ENCODE peak calls at places on chromosomes 6 and 20, in five cellular contexts. T, H, E, A and S are unnamed samples.

GRCh38 chr20:1383621-1384404 is 9.0 kb downstream of the FKBP1A start:
- DNase-seq in T (no peak), H (no peak), A (no peak), E (no peak), S (no peak)

GRCh38 chr20:1818247-1818840 is 76.9 kb upstream of the SIRPA start:
- DNase-seq in T (no peak), A (no peak), H (no peak), E (no peak), S (no peak)

GRCh38 chr6:159094444-159095252 is 49.9 kb upstream of the TAGAP start:
- DNase-seq in H (no peak), T (no peak), E (no peak), A (no peak), S (no peak)

GRCh38 chr6:134315189-134315588 is 2.7 kb downstream of the SGK1 start:
- DNase-seq in H (no peak), A (no peak), T (no peak), E (no peak), S (no peak)

GRCh38 chr20:23200914-23201313 is 114.8 kb upstream of the CD93 start:
- DNase-seq in T (peak), A (peak), E (peak), H (no peak), S (peak)

GRCh38 chr20:3162080-3162611 is 2.5 kb upstream of the FASTKD5 start:
- DNase-seq in H (no peak), T (no peak), E (no peak), A (no peak), S (no peak)

GRCh38 chr6:18047406-18047805 is 60.0 kb upstream of the KIF13A start:
- DNase-seq in A (no peak), E (peak), H (no peak), T (no peak), S (no peak)

GRCh38 chr20:17873410-17874270 is 95.0 kb downstream of the SNX5 start:
- DNase-seq in H (no peak), A (no peak), E (peak), T (peak), S (no peak)

GRCh38 chr6:154123131-154123530 is 84.1 kb downstream of the OPRM1 start:
- DNase-seq in A (no peak), H (no peak), T (no peak), E (no peak), S (no peak)

GRCh38 chr20:49851234-49851755 is 38.7 kb downstream of the SLC9A8 start:
- DNase-seq in H (no peak), A (no peak), T (no peak), E (no peak), S (peak)

GRCh38 chr6:143993965-143994646 is 14.0 kb downstream of the PLAGL1 start:
- DNase-seq in A (no peak), E (no peak), T (no peak), H (no peak), S (no peak)

GRCh38 chr6:33813246-33813904 is 9.6 kb upstream of the MLN start:
- DNase-seq in T (no peak), H (no peak), E (no peak), A (no peak), S (no peak)

GRCh38 chr6:33809619-33810018 is 5.8 kb upstream of the MLN start:
- DNase-seq in H (no peak), A (no peak), E (no peak), T (no peak), S (no peak)

GRCh38 chr6:33814663-33814985 is 10.8 kb upstream of the MLN start:
- DNase-seq in E (no peak), H (no peak), A (no peak), T (no peak), S (no peak)

GRCh38 chr6:33813960-33814662 is 10.3 kb upstream of the MLN start:
- DNase-seq in E (no peak), H (no peak), A (no peak), T (no peak), S (no peak)

GRCh38 chr6:33812669-33813068 is 8.9 kb upstream of the MLN start:
- DNase-seq in A (peak), H (peak), E (peak), T (peak), S (peak)
- H2BK5ac ChIP-seq in A (no peak), H (no peak), E (no peak), T (no peak), S (no peak)

DNA sequence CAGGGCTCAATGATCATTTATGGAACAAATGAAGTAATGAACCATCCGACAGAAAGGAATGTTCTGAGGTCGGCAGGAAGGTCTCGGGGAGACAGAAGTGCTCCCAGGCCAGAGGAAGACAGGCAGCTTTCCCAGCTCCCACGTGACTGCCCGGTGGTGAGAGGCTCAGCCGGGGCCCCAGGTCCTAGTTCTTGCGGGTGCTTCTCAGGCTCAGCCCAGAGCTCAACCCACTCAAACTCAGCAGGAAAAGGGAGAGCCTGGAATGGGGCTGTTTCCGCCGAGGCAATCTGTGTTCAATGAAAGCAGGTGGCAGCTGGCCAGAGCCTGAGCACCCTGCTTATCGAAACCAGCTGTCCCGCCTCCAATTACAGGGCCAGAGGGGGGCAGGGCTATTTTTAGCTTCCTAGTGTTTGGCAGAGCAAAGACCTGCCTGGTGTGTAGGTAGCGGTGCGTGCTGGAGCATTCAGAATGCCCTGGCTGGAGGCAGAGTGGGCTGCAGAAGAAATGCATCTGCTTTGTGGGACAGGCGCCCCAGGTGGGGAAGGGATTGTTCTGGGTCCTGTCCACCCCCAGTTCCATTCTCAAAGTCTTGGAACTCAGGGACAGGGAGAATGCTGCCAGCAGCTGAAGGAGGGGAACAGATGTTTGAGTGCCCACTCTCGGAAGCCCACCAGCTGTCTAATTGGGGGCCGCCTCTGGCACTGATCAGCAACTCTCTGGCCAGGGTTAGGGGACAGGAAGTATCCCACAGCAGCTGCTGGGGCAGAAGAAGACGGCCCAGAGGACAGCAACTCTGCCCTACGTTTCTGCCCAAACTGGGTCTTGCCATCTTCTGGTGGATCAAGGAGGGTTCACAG is 145.0 kb downstream of the PREX1 start:
- DNase-seq in H (peak), T (peak), E (peak), A (peak), S (no peak)
- H2BK5ac ChIP-seq in H (no peak), T (no peak), E (no peak), A (no peak), S (no peak)

DNA sequence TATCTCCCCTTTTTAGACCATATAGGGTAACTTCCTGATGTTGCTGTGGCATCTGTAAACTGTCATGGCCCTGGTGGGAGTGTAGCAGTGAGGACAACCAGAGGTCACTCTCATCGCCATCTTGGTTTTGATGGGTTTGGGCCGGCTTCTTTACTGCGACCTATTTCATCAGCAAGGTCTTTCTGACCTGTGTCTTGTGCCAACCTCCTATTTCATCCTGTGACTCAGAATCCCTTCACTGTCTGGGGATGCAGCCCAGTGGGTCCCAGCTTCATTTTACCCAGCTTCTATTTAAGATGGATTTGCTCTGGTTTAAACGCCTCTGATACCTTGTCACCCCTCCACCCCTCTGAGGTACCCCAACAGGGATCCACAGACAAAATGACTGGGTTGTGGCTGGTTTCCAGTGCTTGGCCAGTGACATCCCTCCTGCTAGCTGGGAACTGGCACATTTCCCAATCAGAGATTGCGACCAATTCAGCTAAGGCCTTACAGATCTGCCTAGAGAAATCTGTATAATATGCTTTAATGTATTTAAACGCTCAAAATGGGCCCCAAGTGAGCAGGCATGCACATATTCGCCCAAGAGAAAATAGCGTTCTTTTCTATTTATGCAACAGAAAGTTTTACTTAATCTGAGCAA is 315.6 kb upstream of the QKI start:
- DNase-seq in A (no peak), T (no peak), H (no peak), E (no peak), S (no peak)
- H2BK5ac ChIP-seq in A (no peak), T (no peak), H (no peak), E (no peak), S (no peak)

DNA sequence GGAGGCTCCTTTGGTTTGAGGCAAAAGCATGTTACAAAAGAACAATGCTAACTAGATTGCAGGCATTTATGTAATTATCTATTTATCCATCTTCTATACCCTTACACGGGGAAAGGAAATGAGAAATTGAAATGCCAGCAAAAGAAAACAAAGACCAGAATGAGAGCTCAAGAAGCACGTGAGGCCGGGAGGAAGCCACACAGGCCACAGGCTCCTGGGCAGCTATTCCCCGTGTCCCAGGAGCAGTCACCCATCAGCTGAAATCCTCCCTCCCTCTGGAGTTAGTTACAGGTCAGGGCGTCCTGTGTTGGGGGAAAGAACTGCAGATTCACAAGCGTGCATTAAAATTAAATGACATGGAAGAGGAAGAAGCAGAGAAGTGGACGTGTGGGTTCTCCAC is 64.7 kb upstream of the RPS6KA2 start:
- DNase-seq in A (no peak), E (no peak), T (no peak), H (no peak), S (peak)
- H2BK5ac ChIP-seq in A (no peak), E (no peak), T (no peak), H (no peak), S (no peak)

GRCh38 chr6:2911171-2911570 is 8.1 kb upstream of the SERPINB9 start:
- DNase-seq in H (no peak), E (no peak), A (no peak), T (no peak), S (no peak)
- H2BK5ac ChIP-seq in H (no peak), E (no peak), A (peak), T (no peak), S (no peak)

GRCh38 chr6:109891924-109892323 is 86.2 kb upstream of the GPR6 start:
- DNase-seq in H (no peak), A (no peak), E (no peak), T (no peak), S (no peak)
- H2BK5ac ChIP-seq in H (no peak), A (no peak), E (no peak), T (no peak), S (peak)

DNA sequence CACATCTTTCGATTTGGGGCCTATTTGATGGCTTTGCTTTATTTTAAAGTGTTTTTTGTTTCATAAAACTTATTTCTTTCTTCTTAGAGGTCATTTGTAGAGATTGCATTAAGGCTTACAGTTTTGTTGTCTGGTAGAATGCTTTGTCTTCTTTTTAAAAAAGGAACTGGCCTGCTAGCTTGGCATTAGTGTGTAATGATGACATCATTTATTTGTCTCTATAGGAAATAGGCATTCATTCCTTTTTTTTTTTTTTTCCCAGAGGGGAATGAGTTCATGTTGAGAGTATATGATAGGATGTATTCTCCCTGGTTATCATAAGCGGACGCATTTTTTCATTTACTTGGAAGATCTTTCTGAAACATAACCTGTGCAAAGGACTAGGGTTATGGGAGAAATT is 45.6 kb downstream of the CYP24A1 start:
- DNase-seq in E (peak), A (no peak), T (no peak), H (no peak), S (no peak)
- H2BK5ac ChIP-seq in E (no peak), A (no peak), T (no peak), H (no peak), S (peak)

DNA sequence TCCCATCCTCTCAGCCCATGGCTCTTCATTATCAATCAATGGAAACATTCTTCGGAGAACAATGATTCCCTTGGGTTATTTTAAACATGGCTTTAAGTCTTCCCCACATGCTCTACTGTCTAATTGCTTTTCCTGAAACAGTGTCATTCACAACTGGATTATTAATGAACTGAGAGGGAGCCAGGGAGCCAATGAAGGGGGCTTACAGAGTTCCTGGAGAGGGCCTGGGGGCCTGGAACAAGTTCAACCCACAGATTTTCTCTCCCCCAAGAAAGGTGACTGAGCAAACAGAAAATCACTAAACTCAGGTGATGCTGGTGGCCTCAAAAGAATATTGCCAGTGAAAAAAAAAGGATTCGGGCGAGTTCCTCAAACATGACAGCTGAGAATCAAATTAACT is 1.3 kb upstream of the PPP1R16B start:
- DNase-seq in T (no peak), H (no peak), A (peak), E (no peak), S (no peak)
- H2BK5ac ChIP-seq in T (no peak), H (no peak), A (peak), E (no peak), S (no peak)

DNA sequence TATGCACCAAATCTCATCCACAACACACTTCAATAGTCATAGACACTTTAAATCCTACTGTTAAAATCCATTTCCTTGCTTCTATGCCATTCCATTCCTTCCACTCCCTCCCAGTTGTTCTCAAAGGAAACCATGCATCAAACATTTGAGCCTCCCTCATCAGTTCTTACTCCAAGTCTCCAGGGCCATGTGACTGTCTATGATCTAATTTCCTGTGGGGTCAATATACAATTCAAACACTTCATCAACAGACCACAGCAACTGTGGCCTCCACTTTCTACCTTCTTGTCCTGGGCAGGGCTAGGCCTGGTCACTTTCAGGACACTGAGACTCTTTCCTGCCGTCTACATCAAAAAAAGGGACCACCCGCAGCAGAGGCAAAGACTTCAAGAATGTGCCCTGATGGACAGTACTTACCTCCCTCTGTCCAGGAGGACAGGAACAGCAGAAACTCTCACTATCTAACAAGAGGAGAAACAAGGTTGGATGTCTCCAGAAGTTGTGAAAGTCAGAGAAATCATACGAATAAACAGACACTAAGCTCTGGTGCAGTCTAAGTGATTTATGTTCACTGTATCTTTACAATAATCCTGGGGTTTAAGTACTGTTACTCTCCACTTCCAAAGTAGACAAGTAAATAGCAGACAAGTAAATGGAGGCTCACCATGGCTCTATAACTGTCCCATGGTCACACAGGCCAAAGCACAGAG is 160.2 kb downstream of the QRSL1 start:
- DNase-seq in T (no peak), E (no peak), A (no peak), H (no peak), S (no peak)
- H2BK5ac ChIP-seq in T (no peak), E (no peak), A (no peak), H (no peak), S (no peak)

GRCh38 chr6:106886444-106886843 is 88.1 kb downstream of the CD24 start:
- DNase-seq in T (no peak), A (peak), E (no peak), H (no peak), S (no peak)
- H2BK5ac ChIP-seq in T (no peak), A (no peak), E (no peak), H (no peak), S (no peak)